ENCODE peak calls at places on chromosome X, in four cellular contexts. One of them, this sample, is unnamed.

GRCh38 chrX:34880656-34881055 is 61.9 kb upstream of the FAM47B start:
- DNase-seq in H1: no peak
- DNase-seq in H9: no peak
- DNase-seq in IMR-90: peak
- DNase-seq in this sample: no peak

GRCh38 chrX:123859409-123859827 is 435 bp upstream of the XIAP start:
- DNase-seq in H1: no peak
- DNase-seq in H9: no peak
- DNase-seq in IMR-90: no peak
- DNase-seq in this sample: no peak

GRCh38 chrX:70470850-70471289 is 26.2 kb downstream of the DLG3 start:
- DNase-seq in IMR-90: peak
- DNase-seq in H1: no peak
- DNase-seq in H9: no peak
- DNase-seq in this sample: no peak

GRCh38 chrX:46757052-46757451 is 1.9 kb downstream of the SLC9A7 start:
- DNase-seq in IMR-90: no peak
- DNase-seq in H1: no peak
- DNase-seq in H9: no peak
- DNase-seq in this sample: no peak

GRCh38 chrX:110042521-110042920 is 39.6 kb downstream of the TMEM164 start:
- DNase-seq in H1: no peak
- DNase-seq in H9: no peak
- DNase-seq in IMR-90: peak
- DNase-seq in this sample: no peak

GRCh38 chrX:132501606-132502005 is 12.8 kb upstream of the MBNL3 start:
- DNase-seq in IMR-90: no peak
- DNase-seq in H9: no peak
- DNase-seq in H1: no peak
- DNase-seq in this sample: no peak

GRCh38 chrX:107827852-107828251 is 2.2 kb downstream of the MID2 start:
- DNase-seq in H1: no peak
- DNase-seq in IMR-90: no peak
- DNase-seq in H9: no peak
- DNase-seq in this sample: no peak

GRCh38 chrX:138691186-138691585 is 20.3 kb downstream of the FGF13 start:
- DNase-seq in IMR-90: no peak
- DNase-seq in H1: no peak
- DNase-seq in H9: no peak
- DNase-seq in this sample: no peak

GRCh38 chrX:119853449-119853848 is 686 bp upstream of the UPF3B start:
- DNase-seq in IMR-90: no peak
- DNase-seq in H1: no peak
- DNase-seq in H9: no peak
- DNase-seq in this sample: peak

GRCh38 chrX:20378291-20378920 is 111.7 kb upstream of the RPS6KA3 start:
- DNase-seq in H9: no peak
- DNase-seq in H1: no peak
- DNase-seq in IMR-90: peak
- DNase-seq in this sample: no peak

GRCh38 chrX:100512471-100512870 is 72.3 kb upstream of the TNMD start:
- DNase-seq in IMR-90: peak
- DNase-seq in H1: no peak
- DNase-seq in H9: no peak
- DNase-seq in this sample: no peak

GRCh38 chrX:107684956-107685385 is 56.7 kb downstream of the PRPS1 start:
- DNase-seq in H1: no peak
- DNase-seq in IMR-90: no peak
- DNase-seq in H9: peak
- DNase-seq in this sample: peak

GRCh38 chrX:101659601-101660063 is at the start of gene ARMCX2:
- DNase-seq in IMR-90: peak
- DNase-seq in H9: peak
- DNase-seq in H1: no peak
- DNase-seq in this sample: peak

GRCh38 chrX:56788717-56789122 is 59.7 kb downstream of the NBDY start:
- DNase-seq in H1: no peak
- DNase-seq in H9: no peak
- DNase-seq in IMR-90: peak
- DNase-seq in this sample: no peak

DNA sequence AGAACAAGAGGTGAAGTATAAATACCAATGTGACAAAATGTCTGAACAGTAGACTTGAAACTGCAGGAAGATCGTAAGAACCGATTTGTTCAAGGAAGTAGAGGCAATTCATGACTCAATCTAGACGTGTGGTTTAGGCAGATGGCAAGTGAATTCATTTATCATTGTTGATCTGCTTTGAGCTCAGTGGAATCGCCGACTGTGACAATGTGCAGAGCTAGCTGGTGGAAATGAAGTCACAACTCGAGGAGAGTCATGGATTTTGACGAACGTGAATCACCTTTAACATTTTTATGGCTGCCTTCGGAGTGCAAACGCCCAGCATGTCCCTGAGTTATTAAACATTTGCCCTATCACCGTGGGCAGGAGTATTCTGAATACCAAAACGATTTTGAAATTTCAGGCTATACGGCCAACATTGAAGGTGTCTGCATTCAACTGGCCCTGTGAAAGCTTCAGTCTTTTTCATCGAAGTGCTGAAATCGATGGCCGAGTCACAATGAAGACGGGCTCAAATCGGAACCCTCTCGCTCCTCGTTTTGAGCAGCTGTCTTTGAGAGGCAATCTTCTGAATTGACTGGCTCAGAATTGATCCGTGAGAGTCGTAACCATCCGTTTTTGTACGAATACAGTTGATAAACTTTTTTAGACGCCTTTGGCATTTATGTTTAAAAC is 689 bp upstream of the OGT start:
- DNase-seq in IMR-90: peak
- DNase-seq in H9: no peak
- DNase-seq in H1: no peak
- DNase-seq in this sample: no peak
- H3K27ac ChIP-seq in IMR-90: peak
- H3K27ac ChIP-seq in H9: no peak
- H3K27ac ChIP-seq in H1: no peak
- H3K27ac ChIP-seq in this sample: no peak

DNA sequence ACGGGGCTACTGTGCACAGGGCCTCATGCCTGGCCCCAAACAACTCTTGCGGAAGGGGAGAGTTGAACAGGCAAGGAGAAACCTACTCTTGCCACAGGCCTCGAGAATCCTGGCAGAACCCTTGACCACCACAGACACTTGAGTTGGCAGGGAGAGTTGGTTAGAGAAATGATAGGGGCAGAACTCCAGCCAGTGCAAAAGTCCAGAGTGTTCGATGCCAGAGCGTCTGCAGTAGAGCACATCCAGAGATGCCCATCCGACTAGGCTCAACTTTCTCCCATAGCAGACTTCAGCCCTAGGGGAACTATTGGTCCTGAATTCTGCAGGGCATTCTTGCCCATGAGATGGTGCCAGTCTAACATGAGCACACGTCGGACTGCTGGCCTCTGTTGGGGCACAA is 45.4 kb upstream of the RADX start:
- DNase-seq in H9: no peak
- DNase-seq in IMR-90: no peak
- DNase-seq in H1: no peak
- DNase-seq in this sample: no peak
- H3K56ac ChIP-seq in H9: no peak
- H3K56ac ChIP-seq in IMR-90: no peak
- H3K56ac ChIP-seq in H1: no peak
- H3K56ac ChIP-seq in this sample: no peak

GRCh38 chrX:48592971-48593370 is 4.3 kb upstream of the WDR13 start:
- DNase-seq in H9: no peak
- DNase-seq in H1: no peak
- DNase-seq in IMR-90: no peak
- DNase-seq in this sample: no peak

GRCh38 chrX:48589482-48590162 is 7.7 kb upstream of the WDR13 start:
- DNase-seq in H9: no peak
- DNase-seq in IMR-90: no peak
- DNase-seq in H1: no peak
- DNase-seq in this sample: no peak

GRCh38 chrX:48584698-48585097 is 10.4 kb downstream of the RBM3 start:
- DNase-seq in H9: no peak
- DNase-seq in IMR-90: no peak
- DNase-seq in H1: no peak
- DNase-seq in this sample: no peak

GRCh38 chrX:48595929-48596328 is 1.4 kb upstream of the WDR13 start:
- DNase-seq in IMR-90: no peak
- DNase-seq in H1: no peak
- DNase-seq in H9: no peak
- DNase-seq in this sample: no peak

DNA sequence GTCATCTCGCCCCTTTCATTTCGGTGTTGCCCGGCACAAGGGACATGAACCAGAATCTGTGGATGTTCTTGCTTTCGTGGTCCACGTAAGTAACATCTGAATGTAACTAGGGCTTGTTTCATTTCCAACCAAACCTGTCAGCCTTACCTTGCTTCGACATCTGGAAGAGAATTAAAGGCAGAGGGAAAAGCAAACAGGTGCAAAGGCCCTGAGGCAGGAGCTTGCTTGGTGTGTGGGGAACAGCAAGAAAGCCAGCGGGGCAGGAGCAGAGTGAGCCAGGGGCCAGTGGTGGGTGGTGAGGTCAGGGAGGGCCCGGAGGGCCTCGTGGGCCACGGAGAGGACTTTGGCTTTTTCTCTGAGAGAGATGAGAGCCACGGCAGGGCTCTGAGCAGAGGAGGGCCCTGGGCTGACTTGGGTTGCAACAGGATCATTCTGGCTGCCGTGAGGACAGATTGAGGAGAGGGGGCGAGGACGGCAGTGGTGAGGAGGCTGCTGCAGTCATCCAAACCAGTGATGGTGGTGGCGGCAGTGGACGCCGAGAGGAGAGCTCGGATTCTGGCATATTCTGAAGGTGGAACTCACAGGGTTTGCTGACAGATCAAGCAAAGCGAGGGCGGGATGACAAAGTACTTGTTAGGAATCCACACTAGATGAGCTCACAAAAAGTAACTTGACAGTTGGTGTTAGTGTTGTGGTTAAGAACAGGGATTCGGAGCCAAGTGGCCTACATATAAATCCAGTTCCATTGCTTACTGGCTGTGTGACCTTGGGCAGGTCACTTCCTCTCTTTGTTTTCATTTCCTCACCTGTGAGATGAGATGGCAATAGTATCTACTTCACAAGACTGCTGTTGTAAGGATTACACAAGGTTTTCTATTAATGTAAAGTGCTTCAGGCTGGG is 6.8 kb upstream of the WDR13 start:
- DNase-seq in H9: no peak
- DNase-seq in IMR-90: no peak
- DNase-seq in H1: no peak
- DNase-seq in this sample: no peak
- H2BK15ac ChIP-seq in H9: no peak
- H2BK15ac ChIP-seq in IMR-90: peak
- H2BK15ac ChIP-seq in H1: no peak
- H2BK15ac ChIP-seq in this sample: no peak

GRCh38 chrX:39611468-39611867 is 486.3 kb downstream of the BCOR start:
- DNase-seq in IMR-90: no peak
- DNase-seq in H1: no peak
- DNase-seq in H9: no peak
- DNase-seq in this sample: no peak

GRCh38 chrX:39613997-39614679 is 483.6 kb downstream of the BCOR start:
- DNase-seq in H9: peak
- DNase-seq in IMR-90: no peak
- DNase-seq in H1: peak
- DNase-seq in this sample: peak

GRCh38 chrX:39614680-39614998 is 483.1 kb downstream of the BCOR start:
- DNase-seq in H9: no peak
- DNase-seq in H1: no peak
- DNase-seq in IMR-90: no peak
- DNase-seq in this sample: no peak

GRCh38 chrX:39616098-39616729 is 481.5 kb downstream of the BCOR start:
- DNase-seq in H9: no peak
- DNase-seq in H1: no peak
- DNase-seq in IMR-90: no peak
- DNase-seq in this sample: no peak

DNA sequence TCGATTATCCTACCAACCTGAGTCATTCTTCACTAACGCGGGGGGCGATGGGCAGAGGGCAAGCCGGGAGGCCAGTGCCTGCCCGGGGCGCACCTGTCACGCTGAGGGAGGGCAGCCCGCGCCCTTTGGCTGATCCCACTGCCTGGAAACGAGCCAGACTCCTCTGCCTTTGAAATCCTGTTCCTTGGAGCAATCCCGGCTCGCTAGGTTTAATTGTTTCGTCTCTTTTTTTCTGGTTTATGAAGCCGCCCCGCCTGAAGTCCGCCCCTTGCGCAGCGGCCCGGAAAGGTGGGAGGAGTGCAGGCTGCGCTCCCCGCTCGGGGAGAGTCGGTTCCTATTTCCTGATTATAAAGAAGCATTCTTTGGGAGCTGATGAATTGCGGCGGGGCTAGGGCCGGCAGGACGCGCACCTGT is 484.2 kb downstream of the BCOR start:
- DNase-seq in IMR-90: no peak
- DNase-seq in H9: peak
- DNase-seq in H1: peak
- DNase-seq in this sample: peak
- H3K27ac ChIP-seq in IMR-90: no peak
- H3K27ac ChIP-seq in H9: no peak
- H3K27ac ChIP-seq in H1: peak
- H3K27ac ChIP-seq in this sample: no peak

GRCh38 chrX:65657659-65658058 is 9.8 kb upstream of the MSN start:
- DNase-seq in H1: no peak
- DNase-seq in H9: no peak
- DNase-seq in IMR-90: no peak
- DNase-seq in this sample: no peak
- H3K56ac ChIP-seq in H1: no peak
- H3K56ac ChIP-seq in H9: no peak
- H3K56ac ChIP-seq in IMR-90: no peak
- H3K56ac ChIP-seq in this sample: no peak

GRCh38 chrX:153728095-153728494 is 3.4 kb downstream of the ABCD1 start:
- DNase-seq in H1: no peak
- DNase-seq in IMR-90: no peak
- DNase-seq in H9: no peak
- DNase-seq in this sample: no peak

GRCh38 chrX:153726286-153727107 is 1.8 kb downstream of the ABCD1 start:
- DNase-seq in H9: peak
- DNase-seq in H1: peak
- DNase-seq in IMR-90: peak
- DNase-seq in this sample: peak

GRCh38 chrX:153728951-153729631 is 4.4 kb downstream of the ABCD1 start:
- DNase-seq in H1: no peak
- DNase-seq in H9: no peak
- DNase-seq in IMR-90: no peak
- DNase-seq in this sample: no peak

GRCh38 chrX:153725832-153726285 is 1.2 kb downstream of the ABCD1 start:
- DNase-seq in H1: no peak
- DNase-seq in H9: no peak
- DNase-seq in IMR-90: no peak
- DNase-seq in this sample: no peak

GRCh38 chrX:153727108-153727931 is 2.7 kb downstream of the ABCD1 start:
- DNase-seq in H9: no peak
- DNase-seq in H1: no peak
- DNase-seq in IMR-90: no peak
- DNase-seq in this sample: peak
- H2BK15ac ChIP-seq in H9: no peak
- H2BK15ac ChIP-seq in H1: no peak
- H2BK15ac ChIP-seq in IMR-90: no peak
- H2BK15ac ChIP-seq in this sample: no peak

GRCh38 chrX:103877571-103877970 is 45.5 kb upstream of the RAB9B start:
- DNase-seq in H1: no peak
- DNase-seq in H9: no peak
- DNase-seq in IMR-90: no peak
- DNase-seq in this sample: no peak
- H3K27ac ChIP-seq in H1: no peak
- H3K27ac ChIP-seq in H9: no peak
- H3K27ac ChIP-seq in IMR-90: no peak
- H3K27ac ChIP-seq in this sample: no peak